ENCODE peak calls at places on chromosomes 1 and 21, in five cellular contexts. One of them, this sample, is unnamed.

GRCh38 chr1:167748901-167749300 is 27.1 kb downstream of the MPZL1 start:
- DNase-seq in spleen: no peak
- DNase-seq in neural progenitor cell: no peak
- DNase-seq in occipital lobe: no peak
- DNase-seq in pons: no peak
- DNase-seq in this sample: no peak

GRCh38 chr1:174789399-174789798 is 210.3 kb upstream of the CACYBP start:
- DNase-seq in occipital lobe: no peak
- DNase-seq in spleen: no peak
- DNase-seq in neural progenitor cell: no peak
- DNase-seq in pons: no peak
- DNase-seq in this sample: no peak

GRCh38 chr1:78570539-78570938 is 49.7 kb upstream of the IFI44L start:
- DNase-seq in spleen: no peak
- DNase-seq in pons: no peak
- DNase-seq in neural progenitor cell: no peak
- DNase-seq in occipital lobe: no peak
- DNase-seq in this sample: no peak

GRCh38 chr1:220878223-220879081 is 791 bp upstream of the HLX start:
- DNase-seq in spleen: peak
- DNase-seq in neural progenitor cell: peak
- DNase-seq in pons: no peak
- DNase-seq in occipital lobe: no peak
- DNase-seq in this sample: no peak

GRCh38 chr21:42796327-42797062 is 82.8 kb downstream of the WDR4 start:
- DNase-seq in neural progenitor cell: no peak
- DNase-seq in spleen: peak
- DNase-seq in pons: no peak
- DNase-seq in occipital lobe: no peak
- DNase-seq in this sample: no peak

GRCh38 chr1:92473781-92474495 is 12.8 kb downstream of the GFI1 start:
- DNase-seq in spleen: no peak
- DNase-seq in neural progenitor cell: no peak
- DNase-seq in occipital lobe: no peak
- DNase-seq in pons: no peak
- DNase-seq in this sample: no peak

GRCh38 chr1:46452931-46453325 is 36.7 kb upstream of the DMBX1 start:
- DNase-seq in occipital lobe: no peak
- DNase-seq in pons: no peak
- DNase-seq in spleen: no peak
- DNase-seq in neural progenitor cell: no peak
- DNase-seq in this sample: no peak

GRCh38 chr21:36854391-36854790 is 112.1 kb downstream of the HLCS start:
- DNase-seq in pons: peak
- DNase-seq in spleen: no peak
- DNase-seq in occipital lobe: peak
- DNase-seq in neural progenitor cell: peak
- DNase-seq in this sample: no peak

GRCh38 chr1:203628185-203628996 is 1.8 kb downstream of the ATP2B4 start:
- DNase-seq in neural progenitor cell: peak
- DNase-seq in pons: no peak
- DNase-seq in occipital lobe: no peak
- DNase-seq in spleen: peak
- DNase-seq in this sample: no peak

GRCh38 chr21:44399151-44399954 is 45.9 kb downstream of the TRPM2 start:
- DNase-seq in occipital lobe: no peak
- DNase-seq in pons: no peak
- DNase-seq in spleen: peak
- DNase-seq in neural progenitor cell: no peak
- DNase-seq in this sample: no peak

GRCh38 chr21:34018910-34019309 is 54.5 kb upstream of the MRPS6 start:
- DNase-seq in spleen: no peak
- DNase-seq in neural progenitor cell: no peak
- DNase-seq in occipital lobe: no peak
- DNase-seq in pons: no peak
- DNase-seq in this sample: no peak